ENCODE peak calls at places on chromosome 3, in nine cellular contexts. M is HFFc6; W is psoas muscle; F is GM23338; Q is NCI-H1092 treated with DMSO at 0.1 percent for 48 hours; T is stimulated activated naive B cell treated with anti-CD40 and anti-IgM and Interleukin-4, amounts not matched to agents 10 μg/mL and 1 μg/mL and 100 μg/mL, for 72 hours; R is endodermal cell; U is A172; S is head of caudate nucleus. N is an unnamed sample.

GRCh38 chr3:53643757-53644156 is 149.3 kb downstream of the CACNA1D start:
- DNase-seq in M (no peak), W (no peak), F (peak), Q (no peak), T (no peak), R (peak), U (no peak), S (no peak), N (no peak)

GRCh38 chr3:118970819-118971218 is 63.8 kb downstream of the IGSF11 start:
- DNase-seq in M (no peak), W (no peak), F (no peak), Q (peak), T (no peak), R (no peak), U (no peak), S (no peak), N (no peak)

GRCh38 chr3:89171681-89172080 is 64.3 kb downstream of the EPHA3 start:
- DNase-seq in M (no peak), W (no peak), F (no peak), Q (no peak), T (no peak), R (no peak), U (no peak), S (no peak), N (no peak)

GRCh38 chr3:114756506-114757279 is 390.4 kb downstream of the ZBTB20 start:
- DNase-seq in M (peak), W (no peak), F (no peak), Q (no peak), T (no peak), R (no peak), U (peak), S (no peak), N (no peak)

GRCh38 chr3:73175698-73176097 is 114.2 kb downstream of the EBLN2 start:
- DNase-seq in M (no peak), W (no peak), F (peak), Q (no peak), T (no peak), R (peak), U (no peak), S (no peak), N (no peak)

GRCh38 chr3:1908651-1909445 is 189.8 kb upstream of the CNTN4 start:
- DNase-seq in M (no peak), W (no peak), F (no peak), Q (no peak), T (no peak), R (no peak), U (no peak), S (no peak), N (no peak)

GRCh38 chr3:116002240-116002639 is 378.9 kb downstream of the GAP43 start:
- DNase-seq in M (no peak), W (no peak), F (no peak), Q (no peak), T (no peak), R (no peak), U (no peak), S (no peak), N (no peak)

GRCh38 chr3:190911382-190911781 is 48.9 kb upstream of the GMNC start:
- DNase-seq in M (no peak), W (no peak), F (no peak), Q (no peak), T (no peak), R (peak), U (peak), S (no peak), N (no peak)

GRCh38 chr3:19190136-19190535 is 41.8 kb downstream of the KCNH8 start:
- DNase-seq in M (no peak), W (no peak), F (no peak), Q (no peak), T (no peak), R (no peak), U (no peak), S (no peak), N (no peak)

GRCh38 chr3:158794936-158795518 is 6.8 kb upstream of the MFSD1 start:
- DNase-seq in M (peak), W (no peak), F (peak), Q (peak), T (no peak), R (no peak), U (peak), S (no peak), N (peak)

N was measured in NCI-H526 treated with DMSO at 0.1 percent for 48 hours.